ENCODE peak calls at places on chromosomes 13 and 19, in four cellular contexts. H, S, A and U are unnamed samples.

GRCh38 chr19:13042443-13043130 is 47.3 kb downstream of the NFIX start:
- DNase-seq in H (no peak), S (no peak), A (no peak), U (no peak)

GRCh38 chr13:112947796-112948195 is 21.2 kb upstream of the MCF2L start:
- DNase-seq in H (no peak), S (no peak), A (no peak), U (no peak)

GRCh38 chr19:2034729-2035589 is 16.1 kb downstream of the MKNK2 start:
- DNase-seq in H (no peak), S (peak), A (no peak), U (peak)

GRCh38 chr13:99980201-99981114 is 1.1 kb upstream of the ZIC2 start:
- DNase-seq in H (no peak), S (peak), A (no peak), U (no peak)

GRCh38 chr19:5445667-5446066 is 9.6 kb upstream of the ZNRF4 start:
- DNase-seq in H (no peak), S (no peak), A (no peak), U (no peak)

GRCh38 chr13:110950819-110951570 is 36.1 kb upstream of the ANKRD10 start:
- DNase-seq in H (no peak), S (peak), A (no peak), U (no peak)

GRCh38 chr19:13056052-13056660 is 46.5 kb downstream of the LYL1 start:
- DNase-seq in H (no peak), S (peak), A (no peak), U (no peak)

GRCh38 chr13:99992912-99993311 is 11.3 kb downstream of the ZIC2 start:
- DNase-seq in H (no peak), S (no peak), A (no peak), U (no peak)

GRCh38 chr13:34347784-34348573 is 530.0 kb downstream of the RFC3 start:
- DNase-seq in H (no peak), S (no peak), A (peak), U (no peak)

GRCh38 chr19:4737955-4738580 is 14.4 kb upstream of the DPP9 start:
- DNase-seq in H (no peak), S (no peak), A (no peak), U (no peak)

GRCh38 chr13:113047587-113047986 is 58.0 kb upstream of the F7 start:
- DNase-seq in H (no peak), S (no peak), A (no peak), U (no peak)

GRCh38 chr19:38070573-38070972 is 153.4 kb downstream of the DPF1 start:
- DNase-seq in H (no peak), S (no peak), A (no peak), U (no peak)

GRCh38 chr13:102900193-102900608 is 54.4 kb downstream of the ERCC5 start:
- DNase-seq in H (no peak), S (no peak), A (peak), U (no peak)

GRCh38 chr13:101915333-101915732 is 462.9 kb downstream of the ITGBL1 start:
- DNase-seq in H (no peak), S (no peak), A (no peak), U (no peak)

GRCh38 chr13:20924758-20925394 is 22.3 kb upstream of the XPO4 start:
- DNase-seq in H (no peak), S (peak), A (peak), U (peak)

GRCh38 chr13:52127783-52128702 is 830 bp downstream of the NEK5 start:
- DNase-seq in H (peak), S (peak), A (peak), U (peak)

GRCh38 chr19:19409235-19410030 is 4.0 kb downstream of the GATAD2A start:
- DNase-seq in H (no peak), S (no peak), A (no peak), U (no peak)

GRCh38 chr13:82963466-82963865 is 918.8 kb downstream of the SLITRK1 start:
- DNase-seq in H (no peak), S (no peak), A (no peak), U (no peak)

GRCh38 chr19:2253106-2254051 is 2.8 kb downstream of the JSRP1 start:
- DNase-seq in H (no peak), S (peak), A (peak), U (no peak)

GRCh38 chr19:42254083-42254849 is 662 bp downstream of the ERF start:
- DNase-seq in H (no peak), S (peak), A (peak), U (no peak)

GRCh38 chr19:9507285-9507684 is 8.9 kb upstream of the ZNF560 start:
- DNase-seq in H (no peak), S (no peak), A (no peak), U (no peak)

GRCh38 chr19:41939861-41940442 is 11.7 kb upstream of the ERFL start:
- DNase-seq in H (no peak), S (peak), A (no peak), U (no peak)

GRCh38 chr19:58296086-58296485 is 9.1 kb upstream of the ERVK3-1 start:
- DNase-seq in H (no peak), S (no peak), A (no peak), U (no peak)

GRCh38 chr13:62631614-62632013 is 1216.0 kb upstream of the PCDH20 start:
- DNase-seq in H (no peak), S (no peak), A (no peak), U (no peak)

GRCh38 chr19:33268162-33268991 is 34.0 kb downstream of the CEBPA start:
- DNase-seq in H (no peak), S (no peak), A (no peak), U (no peak)

GRCh38 chr19:57651654-57651996 is 17.1 kb upstream of the ZSCAN4 start:
- DNase-seq in H (no peak), S (peak), A (no peak), U (no peak)

GRCh38 chr19:12665281-12665573 is 1.3 kb downstream of the MAN2B1 start:
- DNase-seq in H (peak), S (no peak), A (no peak), U (no peak)

GRCh38 chr19:10568444-10568825 is 344 bp downstream of the CDKN2D start:
- DNase-seq in H (no peak), S (peak), A (no peak), U (no peak)

GRCh38 chr13:48761256-48761655 is 107.5 kb downstream of the CYSLTR2 start:
- DNase-seq in H (no peak), S (no peak), A (no peak), U (no peak)

GRCh38 chr19:2524361-2524839 is 48.5 kb downstream of the GADD45B start:
- DNase-seq in H (no peak), S (no peak), A (no peak), U (no peak)

GRCh38 chr13:73258396-73258795 is 199.6 kb downstream of the KLF5 start:
- DNase-seq in H (no peak), S (no peak), A (no peak), U (no peak)
- TF ChIP-seq ZNF274 in H (no peak), S (no peak), A (no peak), U (no peak)

GRCh38 chr19:55384576-55385235 is 614 bp upstream of the TMEM238 start:
- DNase-seq in H (no peak), S (peak), A (no peak), U (no peak)
- H3K9ac ChIP-seq in H (peak), S (peak), A (peak), U (peak)

GRCh38 chr19:34428549-34429285 is 536 bp downstream of the UBA2 start:
- DNase-seq in H (no peak), S (peak), A (peak), U (no peak)
- TF ChIP-seq SUZ12 in H (no peak), S (no peak), A (no peak), U (no peak)

DNA sequence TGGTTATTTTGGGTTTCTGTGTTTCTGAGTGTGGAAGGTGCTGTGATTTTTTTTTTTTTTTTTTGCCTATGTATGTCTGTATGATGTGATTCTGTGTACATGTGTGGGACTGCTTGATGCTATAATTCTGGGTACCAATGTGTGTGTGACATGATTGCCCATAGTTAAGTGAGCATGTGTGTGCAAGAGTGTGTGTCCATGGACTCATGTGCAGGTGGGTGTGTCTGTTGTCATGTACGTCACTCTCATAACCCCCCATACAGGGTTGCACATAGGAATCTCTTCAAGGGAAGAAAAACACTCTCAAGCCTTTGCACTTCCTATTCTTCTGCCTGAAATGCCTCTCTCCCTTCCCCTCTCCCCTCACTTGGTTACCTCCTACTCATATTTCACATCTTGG is 2.5 kb upstream of the PPP5C start:
- DNase-seq in H (no peak), S (no peak), A (no peak), U (no peak)
- TF ChIP-seq ZNF274 in H (no peak), S (no peak), A (no peak), U (no peak)

GRCh38 chr19:370641-371330 is 26.2 kb upstream of the MIER2 start:
- DNase-seq in H (no peak), S (no peak), A (no peak), U (no peak)
- H3K9ac ChIP-seq in H (no peak), S (no peak), A (no peak), U (no peak)